ENCODE peak calls at places on chromosomes 16 and 17, in eight cellular contexts. One of them, this sample, is unnamed.

GRCh38 chr16:12819126-12820117 is 15.7 kb upstream of the CPPED1 start:
- DNase-seq in GM23338: peak; percentile 83
- DNase-seq in transverse colon: peak; percentile 73
- DNase-seq in prostate gland: peak; percentile 25
- DNase-seq in sigmoid colon: peak; percentile 74
- DNase-seq in HL-60: peak; percentile 38
- DNase-seq in stomach: peak; percentile 74
- DNase-seq in SK-N-MC: no peak
- DNase-seq in this sample: peak; percentile 67

GRCh38 chr16:85567101-85567866 is 45.8 kb upstream of the GSE1 start:
- DNase-seq in GM23338: peak; percentile 56
- DNase-seq in transverse colon: peak; percentile 89
- DNase-seq in prostate gland: no peak
- DNase-seq in sigmoid colon: no peak
- DNase-seq in HL-60: no peak
- DNase-seq in stomach: no peak
- DNase-seq in SK-N-MC: no peak
- DNase-seq in this sample: no peak

GRCh38 chr17:51229889-51230288 is 30.0 kb downstream of the MBTD1 start:
- DNase-seq in GM23338: no peak
- DNase-seq in transverse colon: no peak
- DNase-seq in prostate gland: no peak
- DNase-seq in sigmoid colon: no peak
- DNase-seq in HL-60: no peak
- DNase-seq in stomach: no peak
- DNase-seq in SK-N-MC: no peak
- DNase-seq in this sample: no peak

GRCh38 chr16:1559446-1559975 is 26.0 kb downstream of the TMEM204 start:
- DNase-seq in GM23338: no peak
- DNase-seq in transverse colon: no peak
- DNase-seq in prostate gland: no peak
- DNase-seq in sigmoid colon: no peak
- DNase-seq in HL-60: peak; percentile 22
- DNase-seq in stomach: no peak
- DNase-seq in SK-N-MC: no peak
- DNase-seq in this sample: no peak

GRCh38 chr17:50627782-50628601 is 6.7 kb upstream of the ABCC3 start:
- DNase-seq in GM23338: peak; percentile 41
- DNase-seq in transverse colon: peak; percentile 69
- DNase-seq in prostate gland: no peak
- DNase-seq in sigmoid colon: no peak
- DNase-seq in HL-60: no peak
- DNase-seq in stomach: peak; percentile 42
- DNase-seq in SK-N-MC: no peak
- DNase-seq in this sample: no peak

GRCh38 chr16:1093284-1094123 is 2.5 kb downstream of the C1QTNF8 start:
- DNase-seq in GM23338: peak; percentile 64
- DNase-seq in transverse colon: no peak
- DNase-seq in prostate gland: no peak
- DNase-seq in sigmoid colon: no peak
- DNase-seq in HL-60: no peak
- DNase-seq in stomach: no peak
- DNase-seq in SK-N-MC: no peak
- DNase-seq in this sample: no peak

GRCh38 chr16:57617604-57618111 is 10.8 kb upstream of the ADGRG1 start:
- DNase-seq in GM23338: no peak
- DNase-seq in transverse colon: no peak
- DNase-seq in prostate gland: no peak
- DNase-seq in sigmoid colon: peak; percentile 52
- DNase-seq in HL-60: no peak
- DNase-seq in stomach: peak; percentile 20
- DNase-seq in SK-N-MC: no peak
- DNase-seq in this sample: peak; percentile 57

GRCh38 chr16:11067266-11067665 is 122.9 kb downstream of the CLEC16A start:
- DNase-seq in GM23338: no peak
- DNase-seq in transverse colon: no peak
- DNase-seq in prostate gland: no peak
- DNase-seq in sigmoid colon: peak; percentile 33
- DNase-seq in HL-60: no peak
- DNase-seq in stomach: no peak
- DNase-seq in SK-N-MC: no peak
- DNase-seq in this sample: no peak

GRCh38 chr16:58665200-58665599 is 19.4 kb downstream of the SLC38A7 start:
- DNase-seq in GM23338: no peak
- DNase-seq in transverse colon: no peak
- DNase-seq in prostate gland: no peak
- DNase-seq in sigmoid colon: no peak
- DNase-seq in HL-60: no peak
- DNase-seq in stomach: no peak
- DNase-seq in SK-N-MC: no peak
- DNase-seq in this sample: no peak

GRCh38 chr17:1764274-1764673 is 2.4 kb downstream of the SERPINF1 start:
- DNase-seq in GM23338: no peak
- DNase-seq in transverse colon: peak; percentile 84
- DNase-seq in prostate gland: peak; percentile 79
- DNase-seq in sigmoid colon: peak; percentile 93
- DNase-seq in HL-60: no peak
- DNase-seq in stomach: peak; percentile 66
- DNase-seq in SK-N-MC: no peak
- DNase-seq in this sample: peak; percentile 85

GRCh38 chr17:967122-967521 is 12.5 kb downstream of the NXN start:
- DNase-seq in GM23338: no peak
- DNase-seq in transverse colon: no peak
- DNase-seq in prostate gland: no peak
- DNase-seq in sigmoid colon: no peak
- DNase-seq in HL-60: no peak
- DNase-seq in stomach: no peak
- DNase-seq in SK-N-MC: no peak
- DNase-seq in this sample: no peak

GRCh38 chr17:31544186-31544585 is 152.7 kb downstream of the RAB11FIP4 start:
- DNase-seq in GM23338: no peak
- DNase-seq in transverse colon: no peak
- DNase-seq in prostate gland: no peak
- DNase-seq in sigmoid colon: no peak
- DNase-seq in HL-60: no peak
- DNase-seq in stomach: no peak
- DNase-seq in SK-N-MC: no peak
- DNase-seq in this sample: no peak

GRCh38 chr17:82242977-82243647 is 14.3 kb downstream of the SLC16A3 start:
- DNase-seq in GM23338: no peak
- DNase-seq in transverse colon: peak; percentile 65
- DNase-seq in prostate gland: peak; percentile 85
- DNase-seq in sigmoid colon: peak; percentile 95
- DNase-seq in HL-60: no peak
- DNase-seq in stomach: peak; percentile 88
- DNase-seq in SK-N-MC: no peak
- DNase-seq in this sample: no peak

GRCh38 chr17:29240477-29240876 is 6.2 kb upstream of the CRYBA1 start:
- DNase-seq in GM23338: no peak
- DNase-seq in transverse colon: no peak
- DNase-seq in prostate gland: no peak
- DNase-seq in sigmoid colon: no peak
- DNase-seq in HL-60: no peak
- DNase-seq in stomach: no peak
- DNase-seq in SK-N-MC: no peak
- DNase-seq in this sample: no peak

GRCh38 chr17:58083491-58084316 is 485 bp downstream of the DYNLL2 start:
- DNase-seq in GM23338: peak; percentile 37
- DNase-seq in transverse colon: peak; percentile 74
- DNase-seq in prostate gland: peak; percentile 23
- DNase-seq in sigmoid colon: peak; percentile 86
- DNase-seq in HL-60: peak; percentile 50
- DNase-seq in stomach: peak; percentile 64
- DNase-seq in SK-N-MC: no peak
- DNase-seq in this sample: no peak

GRCh38 chr17:35368086-35368824 is 5.2 kb downstream of the SLFN11 start:
- DNase-seq in GM23338: peak; percentile 41
- DNase-seq in transverse colon: peak; percentile 46
- DNase-seq in prostate gland: no peak
- DNase-seq in sigmoid colon: no peak
- DNase-seq in HL-60: peak; percentile 73
- DNase-seq in stomach: no peak
- DNase-seq in SK-N-MC: no peak
- DNase-seq in this sample: no peak

GRCh38 chr17:75785770-75786538 is 1.3 kb downstream of the UNK start:
- DNase-seq in GM23338: no peak
- DNase-seq in transverse colon: no peak
- DNase-seq in prostate gland: no peak
- DNase-seq in sigmoid colon: peak; percentile 48
- DNase-seq in HL-60: no peak
- DNase-seq in stomach: no peak
- DNase-seq in SK-N-MC: no peak
- DNase-seq in this sample: peak; percentile 12

GRCh38 chr17:19730829-19731228 is 14.4 kb upstream of the SLC47A2 start:
- DNase-seq in GM23338: no peak
- DNase-seq in transverse colon: no peak
- DNase-seq in prostate gland: no peak
- DNase-seq in sigmoid colon: no peak
- DNase-seq in HL-60: no peak
- DNase-seq in stomach: no peak
- DNase-seq in SK-N-MC: no peak
- DNase-seq in this sample: no peak

GRCh38 chr16:81738831-81739496 is 40.1 kb upstream of the PLCG2 start:
- DNase-seq in GM23338: no peak
- DNase-seq in transverse colon: peak; percentile 71
- DNase-seq in prostate gland: no peak
- DNase-seq in sigmoid colon: peak; percentile 75
- DNase-seq in HL-60: peak; percentile 86
- DNase-seq in stomach: peak; percentile 44
- DNase-seq in SK-N-MC: no peak
- DNase-seq in this sample: no peak

GRCh38 chr16:11583889-11584565 is 2.7 kb downstream of the LITAF start:
- DNase-seq in GM23338: no peak
- DNase-seq in transverse colon: peak; percentile 67
- DNase-seq in prostate gland: peak; percentile 75
- DNase-seq in sigmoid colon: no peak
- DNase-seq in HL-60: no peak
- DNase-seq in stomach: peak; percentile 69
- DNase-seq in SK-N-MC: no peak
- DNase-seq in this sample: no peak

GRCh38 chr16:4306439-4307214 is 9.2 kb upstream of the GLIS2 start:
- DNase-seq in GM23338: peak; percentile 50
- DNase-seq in transverse colon: no peak
- DNase-seq in prostate gland: no peak
- DNase-seq in sigmoid colon: peak; percentile 69
- DNase-seq in HL-60: no peak
- DNase-seq in stomach: no peak
- DNase-seq in SK-N-MC: no peak
- DNase-seq in this sample: no peak

GRCh38 chr16:27761816-27762215 is 211.9 kb downstream of the KATNIP start:
- DNase-seq in GM23338: no peak
- DNase-seq in transverse colon: no peak
- DNase-seq in prostate gland: no peak
- DNase-seq in sigmoid colon: no peak
- DNase-seq in HL-60: peak; percentile 17
- DNase-seq in stomach: no peak
- DNase-seq in SK-N-MC: no peak
- DNase-seq in this sample: no peak

GRCh38 chr17:15490634-15491261 is 23.3 kb upstream of the CDRT4 start:
- DNase-seq in GM23338: peak; percentile 85
- DNase-seq in transverse colon: peak; percentile 74
- DNase-seq in prostate gland: no peak
- DNase-seq in sigmoid colon: peak; percentile 87
- DNase-seq in HL-60: no peak
- DNase-seq in stomach: no peak
- DNase-seq in SK-N-MC: no peak
- DNase-seq in this sample: peak; percentile 87

GRCh38 chr17:57730026-57730701 is 14.9 kb downstream of the CCDC182 start:
- DNase-seq in GM23338: no peak
- DNase-seq in transverse colon: no peak
- DNase-seq in prostate gland: no peak
- DNase-seq in sigmoid colon: no peak
- DNase-seq in HL-60: no peak
- DNase-seq in stomach: no peak
- DNase-seq in SK-N-MC: no peak
- DNase-seq in this sample: no peak

GRCh38 chr17:36629252-36629847 is 28.0 kb downstream of the MRM1 start:
- DNase-seq in GM23338: peak; percentile 83
- DNase-seq in transverse colon: peak; percentile 80
- DNase-seq in prostate gland: peak; percentile 62
- DNase-seq in sigmoid colon: peak; percentile 83
- DNase-seq in HL-60: peak; percentile 47
- DNase-seq in stomach: peak; percentile 79
- DNase-seq in SK-N-MC: no peak
- DNase-seq in this sample: peak; percentile 84

GRCh38 chr16:10577305-10578202 is 2.8 kb downstream of the EMP2 start:
- DNase-seq in GM23338: peak; percentile 42
- DNase-seq in transverse colon: peak; percentile 41
- DNase-seq in prostate gland: no peak
- DNase-seq in sigmoid colon: peak; percentile 68
- DNase-seq in HL-60: no peak
- DNase-seq in stomach: no peak
- DNase-seq in SK-N-MC: no peak
- DNase-seq in this sample: no peak

GRCh38 chr17:8494021-8494420 is 58.3 kb downstream of the NDEL1 start:
- DNase-seq in GM23338: no peak
- DNase-seq in transverse colon: no peak
- DNase-seq in prostate gland: no peak
- DNase-seq in sigmoid colon: no peak
- DNase-seq in HL-60: no peak
- DNase-seq in stomach: no peak
- DNase-seq in SK-N-MC: no peak
- DNase-seq in this sample: no peak

GRCh38 chr16:29663020-29663828 is at the start of gene SPN:
- DNase-seq in GM23338: peak; percentile 28
- DNase-seq in transverse colon: peak; percentile 33
- DNase-seq in prostate gland: no peak
- DNase-seq in sigmoid colon: no peak
- DNase-seq in HL-60: peak; percentile 92
- DNase-seq in stomach: no peak
- DNase-seq in SK-N-MC: no peak
- DNase-seq in this sample: no peak
- H3K27ac ChIP-seq in GM23338: no peak within 1 kb of the TSS
- H3K27ac ChIP-seq in transverse colon: peak within 1 kb of the TSS; percentile 50
- H3K27ac ChIP-seq in prostate gland: no peak within 1 kb of the TSS
- H3K27ac ChIP-seq in sigmoid colon: no peak within 1 kb of the TSS
- H3K27ac ChIP-seq in HL-60: peak within 1 kb of the TSS; percentile 98
- H3K27ac ChIP-seq in stomach: peak within 1 kb of the TSS; percentile 65
- H3K27ac ChIP-seq in SK-N-MC: no peak within 1 kb of the TSS
- H3K27ac ChIP-seq in this sample: no peak within 1 kb of the TSS

GRCh38 chr17:78109489-78109761 is 19.1 kb downstream of the TMC6 start:
- DNase-seq in GM23338: no peak
- DNase-seq in transverse colon: no peak
- DNase-seq in prostate gland: no peak
- DNase-seq in sigmoid colon: peak; percentile 33
- DNase-seq in HL-60: no peak
- DNase-seq in stomach: no peak
- DNase-seq in SK-N-MC: no peak
- DNase-seq in this sample: no peak
- TF ChIP-seq POLR2AphosphoS5 in GM23338: no peak
- TF ChIP-seq POLR2AphosphoS5 in transverse colon: no peak
- TF ChIP-seq POLR2AphosphoS5 in prostate gland: no peak
- TF ChIP-seq POLR2AphosphoS5 in sigmoid colon: no peak
- TF ChIP-seq POLR2AphosphoS5 in HL-60: no peak
- TF ChIP-seq POLR2AphosphoS5 in stomach: no peak
- TF ChIP-seq POLR2AphosphoS5 in SK-N-MC: no peak
- TF ChIP-seq POLR2AphosphoS5 in this sample: no peak

GRCh38 chr17:45948498-45948880 is 50.6 kb upstream of the STH start:
- DNase-seq in GM23338: no peak
- DNase-seq in transverse colon: no peak
- DNase-seq in prostate gland: no peak
- DNase-seq in sigmoid colon: no peak
- DNase-seq in HL-60: no peak
- DNase-seq in stomach: no peak
- DNase-seq in SK-N-MC: no peak
- DNase-seq in this sample: no peak
- H3K27ac ChIP-seq in GM23338: no peak overlapping the region
- H3K27ac ChIP-seq in transverse colon: no peak overlapping the region
- H3K27ac ChIP-seq in prostate gland: peak overlapping the region; percentile 33
- H3K27ac ChIP-seq in sigmoid colon: peak overlapping the region; percentile 67
- H3K27ac ChIP-seq in HL-60: no peak overlapping the region
- H3K27ac ChIP-seq in stomach: no peak overlapping the region
- H3K27ac ChIP-seq in SK-N-MC: peak overlapping the region; percentile 90
- H3K27ac ChIP-seq in this sample: no peak overlapping the region

GRCh38 chr17:74779948-74780400 is 3.8 kb upstream of the NAT9 start:
- DNase-seq in GM23338: no peak
- DNase-seq in transverse colon: peak; percentile 61
- DNase-seq in prostate gland: no peak
- DNase-seq in sigmoid colon: peak; percentile 74
- DNase-seq in HL-60: peak; percentile 99
- DNase-seq in stomach: peak; percentile 35
- DNase-seq in SK-N-MC: no peak
- DNase-seq in this sample: no peak
- TF ChIP-seq POLR2AphosphoS5 in GM23338: no peak
- TF ChIP-seq POLR2AphosphoS5 in transverse colon: peak; percentile 15
- TF ChIP-seq POLR2AphosphoS5 in prostate gland: no peak
- TF ChIP-seq POLR2AphosphoS5 in sigmoid colon: peak; percentile 52
- TF ChIP-seq POLR2AphosphoS5 in HL-60: peak; percentile 100
- TF ChIP-seq POLR2AphosphoS5 in stomach: no peak
- TF ChIP-seq POLR2AphosphoS5 in SK-N-MC: no peak
- TF ChIP-seq POLR2AphosphoS5 in this sample: no peak